ENCODE peak calls at places on chromosome 17, in six cellular contexts. One of them, this sample, is unnamed.

GRCh38 chr17:35855965-35856364 is 12.7 kb downstream of the HEATR9 start:
- DNase-seq in body of pancreas: no peak
- DNase-seq in fibroblast of the aortic adventitia: no peak
- DNase-seq in CD8-positive, alpha-beta memory T cell: no peak
- DNase-seq in KBM-7: no peak
- DNase-seq in activated naive CD4-positive, alpha-beta T cell: no peak
- DNase-seq in this sample: no peak

GRCh38 chr17:81723651-81724209 is 11.6 kb downstream of the SLC25A10 start:
- DNase-seq in body of pancreas: peak
- DNase-seq in fibroblast of the aortic adventitia: peak
- DNase-seq in CD8-positive, alpha-beta memory T cell: no peak
- DNase-seq in KBM-7: no peak
- DNase-seq in activated naive CD4-positive, alpha-beta T cell: no peak
- DNase-seq in this sample: no peak

GRCh38 chr17:80673152-80673920 is 128.7 kb downstream of the RPTOR start:
- DNase-seq in body of pancreas: no peak
- DNase-seq in fibroblast of the aortic adventitia: no peak
- DNase-seq in CD8-positive, alpha-beta memory T cell: no peak
- DNase-seq in KBM-7: no peak
- DNase-seq in activated naive CD4-positive, alpha-beta T cell: no peak
- DNase-seq in this sample: no peak

GRCh38 chr17:70208825-70209555 is 39.7 kb downstream of the KCNJ2 start:
- DNase-seq in body of pancreas: no peak
- DNase-seq in fibroblast of the aortic adventitia: no peak
- DNase-seq in CD8-positive, alpha-beta memory T cell: no peak
- DNase-seq in KBM-7: no peak
- DNase-seq in activated naive CD4-positive, alpha-beta T cell: no peak
- DNase-seq in this sample: no peak

GRCh38 chr17:68238488-68238887 is 9.4 kb upstream of the AMZ2 start:
- DNase-seq in body of pancreas: no peak
- DNase-seq in fibroblast of the aortic adventitia: no peak
- DNase-seq in CD8-positive, alpha-beta memory T cell: peak
- DNase-seq in KBM-7: no peak
- DNase-seq in activated naive CD4-positive, alpha-beta T cell: no peak
- DNase-seq in this sample: peak

GRCh38 chr17:12592941-12593340 is 72.7 kb upstream of the MYOCD start:
- DNase-seq in body of pancreas: no peak
- DNase-seq in fibroblast of the aortic adventitia: no peak
- DNase-seq in CD8-positive, alpha-beta memory T cell: no peak
- DNase-seq in KBM-7: peak
- DNase-seq in activated naive CD4-positive, alpha-beta T cell: no peak
- DNase-seq in this sample: no peak

GRCh38 chr17:51434434-51435170 is 174.3 kb downstream of the UTP18 start:
- DNase-seq in body of pancreas: no peak
- DNase-seq in fibroblast of the aortic adventitia: no peak
- DNase-seq in CD8-positive, alpha-beta memory T cell: no peak
- DNase-seq in KBM-7: no peak
- DNase-seq in activated naive CD4-positive, alpha-beta T cell: no peak
- DNase-seq in this sample: no peak

GRCh38 chr17:76567634-76568432 is 17.8 kb downstream of the ST6GALNAC2 start:
- DNase-seq in body of pancreas: peak
- DNase-seq in fibroblast of the aortic adventitia: no peak
- DNase-seq in CD8-positive, alpha-beta memory T cell: peak
- DNase-seq in KBM-7: peak
- DNase-seq in activated naive CD4-positive, alpha-beta T cell: no peak
- DNase-seq in this sample: no peak

GRCh38 chr17:76161619-76162222 is 20.7 kb upstream of the FOXJ1 start:
- DNase-seq in body of pancreas: no peak
- DNase-seq in fibroblast of the aortic adventitia: no peak
- DNase-seq in CD8-positive, alpha-beta memory T cell: no peak
- DNase-seq in KBM-7: no peak
- DNase-seq in activated naive CD4-positive, alpha-beta T cell: no peak
- DNase-seq in this sample: no peak

GRCh38 chr17:14715531-14715930 is 414.6 kb downstream of the HS3ST3B1 start:
- DNase-seq in body of pancreas: no peak
- DNase-seq in fibroblast of the aortic adventitia: no peak
- DNase-seq in CD8-positive, alpha-beta memory T cell: no peak
- DNase-seq in KBM-7: no peak
- DNase-seq in activated naive CD4-positive, alpha-beta T cell: no peak
- DNase-seq in this sample: no peak

GRCh38 chr17:77352441-77352840 is 211.7 kb downstream of the SEC14L1 start:
- DNase-seq in body of pancreas: no peak
- DNase-seq in fibroblast of the aortic adventitia: no peak
- DNase-seq in CD8-positive, alpha-beta memory T cell: no peak
- DNase-seq in KBM-7: no peak
- DNase-seq in activated naive CD4-positive, alpha-beta T cell: no peak
- DNase-seq in this sample: no peak

GRCh38 chr17:63369233-63369632 is 76.9 kb downstream of the CYB561 start:
- DNase-seq in body of pancreas: no peak
- DNase-seq in fibroblast of the aortic adventitia: peak
- DNase-seq in CD8-positive, alpha-beta memory T cell: no peak
- DNase-seq in KBM-7: no peak
- DNase-seq in activated naive CD4-positive, alpha-beta T cell: no peak
- DNase-seq in this sample: no peak

This sample was measured in effector memory CD4-positive, alpha-beta T cell.